ENCODE peak calls at places on chromosomes 2 and 18, in nine cellular contexts. F is body of pancreas, G is H54, Q is HCT116, W is erythroblast, R is IMR-90, Z is prostate gland, J is lower leg skin, B is uterus. C is an unnamed sample.

GRCh38 chr2:68765739-68766377 is 31.2 kb downstream of the ARHGAP25 start:
- DNase-seq in F (no peak), G (peak), Q (no peak), W (no peak), R (peak), Z (no peak), J (peak), B (no peak), C (no peak)

GRCh38 chr18:79489900-79490592 is 94.3 kb downstream of the NFATC1 start:
- DNase-seq in F (no peak), G (no peak), Q (no peak), W (no peak), R (no peak), Z (no peak), J (peak), B (no peak), C (no peak)

GRCh38 chr18:37889963-37890362 is 324.4 kb upstream of the CELF4 start:
- DNase-seq in F (no peak), G (no peak), Q (no peak), W (no peak), R (no peak), Z (no peak), J (no peak), B (no peak), C (no peak)

GRCh38 chr2:168510125-168510756 is 54.2 kb downstream of the CERS6 start:
- DNase-seq in F (no peak), G (no peak), Q (no peak), W (no peak), R (no peak), Z (no peak), J (no peak), B (no peak), C (no peak)

GRCh38 chr2:149766339-149766738 is 178.8 kb upstream of the MMADHC start:
- DNase-seq in F (no peak), G (no peak), Q (no peak), W (no peak), R (no peak), Z (no peak), J (no peak), B (no peak), C (no peak)

GRCh38 chr2:2846379-2847130 is 515.5 kb upstream of the MYT1L start:
- DNase-seq in F (peak), G (no peak), Q (peak), W (peak), R (no peak), Z (peak), J (no peak), B (peak), C (no peak)

GRCh38 chr2:241577413-241578122 is 19.0 kb downstream of the BOK start:
- DNase-seq in F (no peak), G (no peak), Q (no peak), W (no peak), R (peak), Z (no peak), J (peak), B (peak), C (no peak)

GRCh38 chr2:24843461-24843860 is 50.2 kb downstream of the CENPO start:
- DNase-seq in F (no peak), G (no peak), Q (no peak), W (no peak), R (no peak), Z (no peak), J (no peak), B (no peak), C (no peak)

GRCh38 chr2:223914349-223914748 is 30.8 kb downstream of the WDFY1 start:
- DNase-seq in F (no peak), G (no peak), Q (no peak), W (no peak), R (peak), Z (no peak), J (no peak), B (no peak), C (no peak)

GRCh38 chr2:43005211-43005974 is 213.0 kb upstream of the HAAO start:
- DNase-seq in F (peak), G (no peak), Q (no peak), W (no peak), R (no peak), Z (peak), J (peak), B (peak), C (no peak)

GRCh38 chr2:216217904-216218260 is 108.7 kb downstream of the XRCC5 start:
- DNase-seq in F (no peak), G (no peak), Q (no peak), W (no peak), R (no peak), Z (no peak), J (no peak), B (no peak), C (no peak)

GRCh38 chr2:173355866-173356508 is 1.3 kb downstream of the CDCA7 start:
- DNase-seq in F (no peak), G (no peak), Q (no peak), W (no peak), R (no peak), Z (peak), J (no peak), B (no peak), C (no peak)

GRCh38 chr2:136363470-136363869 is 245.5 kb upstream of the CXCR4 start:
- DNase-seq in F (no peak), G (no peak), Q (no peak), W (no peak), R (no peak), Z (no peak), J (no peak), B (no peak), C (no peak)

GRCh38 chr18:24595556-24595955 is 135.1 kb downstream of the HRH4 start:
- DNase-seq in F (no peak), G (no peak), Q (no peak), W (no peak), R (no peak), Z (no peak), J (no peak), B (no peak), C (no peak)

GRCh38 chr2:216553093-216553478 is 54.4 kb downstream of the RPL37A start:
- DNase-seq in F (no peak), G (no peak), Q (no peak), W (no peak), R (peak), Z (no peak), J (no peak), B (no peak), C (no peak)

GRCh38 chr2:417662-418061 is 129.8 kb upstream of the ALKAL2 start:
- DNase-seq in F (no peak), G (no peak), Q (no peak), W (no peak), R (no peak), Z (no peak), J (peak), B (no peak), C (no peak)

GRCh38 chr2:39377226-39377939 is 59.7 kb downstream of the MAP4K3 start:
- DNase-seq in F (no peak), G (no peak), Q (no peak), W (peak), R (no peak), Z (no peak), J (no peak), B (no peak), C (no peak)

GRCh38 chr18:42105382-42105781 is 150.3 kb downstream of the PIK3C3 start:
- DNase-seq in F (no peak), G (no peak), Q (no peak), W (no peak), R (no peak), Z (no peak), J (no peak), B (no peak), C (no peak)

GRCh38 chr18:62523631-62524442 is 1.0 kb downstream of the ZCCHC2 start:
- DNase-seq in F (peak), G (no peak), Q (no peak), W (peak), R (peak), Z (peak), J (peak), B (peak), C (peak)

GRCh38 chr2:39778233-39778632 is 825 bp downstream of the THUMPD2 start:
- DNase-seq in F (no peak), G (no peak), Q (no peak), W (peak), R (no peak), Z (no peak), J (no peak), B (no peak), C (no peak)

GRCh38 chr2:205568620-205569019 is 113.7 kb upstream of the NRP2 start:
- DNase-seq in F (no peak), G (no peak), Q (no peak), W (no peak), R (no peak), Z (no peak), J (no peak), B (no peak), C (no peak)

GRCh38 chr2:100893753-100894530 is 74.0 kb downstream of the NPAS2 start:
- DNase-seq in F (no peak), G (no peak), Q (peak), W (no peak), R (no peak), Z (no peak), J (no peak), B (no peak), C (no peak)

GRCh38 chr2:100767224-100767653 is 52.7 kb upstream of the NPAS2 start:
- DNase-seq in F (no peak), G (no peak), Q (peak), W (no peak), R (peak), Z (peak), J (no peak), B (no peak), C (no peak)

GRCh38 chr2:191189112-191189635 is 38.4 kb upstream of the STAT4 start:
- DNase-seq in F (no peak), G (no peak), Q (no peak), W (no peak), R (no peak), Z (no peak), J (no peak), B (no peak), C (no peak)

GRCh38 chr2:232869138-232870001 is 694 bp upstream of the SNORC start:
- DNase-seq in F (peak), G (no peak), Q (no peak), W (no peak), R (no peak), Z (no peak), J (peak), B (no peak), C (no peak)

GRCh38 chr18:32349728-32350395 is 120.8 kb downstream of the GAREM1 start:
- DNase-seq in F (peak), G (peak), Q (peak), W (no peak), R (peak), Z (peak), J (peak), B (peak), C (no peak)

GRCh38 chr18:30694773-30695172 is 347.8 kb downstream of the DSC3 start:
- DNase-seq in F (no peak), G (no peak), Q (no peak), W (no peak), R (no peak), Z (no peak), J (no peak), B (no peak), C (no peak)

GRCh38 chr2:54454922-54455583 is 1.1 kb upstream of the SPTBN1 start:
- DNase-seq in F (peak), G (peak), Q (no peak), W (no peak), R (no peak), Z (peak), J (peak), B (peak), C (no peak)

GRCh38 chr2:60365556-60365955 is 187.9 kb downstream of the BCL11A start:
- DNase-seq in F (peak), G (no peak), Q (no peak), W (no peak), R (no peak), Z (no peak), J (no peak), B (no peak), C (no peak)

GRCh38 chr18:51522821-51523220 is 325.3 kb upstream of the MEX3C start:
- DNase-seq in F (no peak), G (no peak), Q (no peak), W (no peak), R (no peak), Z (no peak), J (no peak), B (no peak), C (no peak)

GRCh38 chr2:195613922-195614321 is 43.1 kb upstream of the SLC39A10 start:
- DNase-seq in F (no peak), G (peak), Q (no peak), W (peak), R (peak), Z (no peak), J (no peak), B (no peak), C (no peak)

GRCh38 chr18:34120294-34120693 is 104.4 kb downstream of the NOL4 start:
- DNase-seq in F (no peak), G (no peak), Q (no peak), W (no peak), R (no peak), Z (no peak), J (no peak), B (no peak), C (no peak)

GRCh38 chr2:166106431-166107015 is 21.3 kb downstream of the SCN1A start:
- DNase-seq in F (no peak), G (no peak), Q (no peak), W (peak), R (peak), Z (no peak), J (no peak), B (no peak), C (no peak)

GRCh38 chr2:138536302-138536701 is 34.7 kb downstream of the SPOPL start:
- DNase-seq in F (no peak), G (no peak), Q (no peak), W (no peak), R (no peak), Z (no peak), J (no peak), B (no peak), C (no peak)

GRCh38 chr2:68272246-68272987 is 20.1 kb upstream of the PPP3R1 start:
- DNase-seq in F (no peak), G (no peak), Q (no peak), W (no peak), R (no peak), Z (no peak), J (no peak), B (no peak), C (no peak)

GRCh38 chr18:67731853-67732252 is 215.3 kb upstream of the DSEL start:
- DNase-seq in F (no peak), G (no peak), Q (no peak), W (no peak), R (peak), Z (no peak), J (no peak), B (no peak), C (no peak)

GRCh38 chr2:145601306-145601925 is 1081.5 kb upstream of the ZEB2 start:
- DNase-seq in F (no peak), G (no peak), Q (no peak), W (peak), R (peak), Z (no peak), J (no peak), B (no peak), C (no peak)

GRCh38 chr2:191571163-191571769 is 106.7 kb upstream of the NABP1 start:
- DNase-seq in F (no peak), G (no peak), Q (peak), W (peak), R (peak), Z (no peak), J (no peak), B (no peak), C (no peak)

GRCh38 chr2:213232649-213233437 is 51.4 kb upstream of the SPAG16 start:
- DNase-seq in F (no peak), G (no peak), Q (no peak), W (no peak), R (peak), Z (no peak), J (no peak), B (no peak), C (no peak)
- TF ChIP-seq POLR2A in F (no peak), G (no peak), Q (no peak), W (no peak), R (no peak), Z (no peak), J (no peak), B (no peak), C (peak)

GRCh38 chr2:231200805-231201474 is 2.5 kb downstream of the ARMC9 start:
- DNase-seq in F (no peak), G (peak), Q (no peak), W (no peak), R (peak), Z (no peak), J (no peak), B (no peak), C (no peak)

GRCh38 chr2:231199219-231199618 is 788 bp downstream of the ARMC9 start:
- DNase-seq in F (no peak), G (peak), Q (no peak), W (no peak), R (peak), Z (peak), J (no peak), B (no peak), C (no peak)

GRCh38 chr2:231196592-231196991 is 1.8 kb upstream of the ARMC9 start:
- DNase-seq in F (no peak), G (no peak), Q (no peak), W (no peak), R (no peak), Z (no peak), J (no peak), B (no peak), C (no peak)

GRCh38 chr2:231197741-231198290 is 615 bp upstream of the ARMC9 start:
- DNase-seq in F (no peak), G (no peak), Q (no peak), W (no peak), R (no peak), Z (no peak), J (no peak), B (peak), C (no peak)

DNA sequence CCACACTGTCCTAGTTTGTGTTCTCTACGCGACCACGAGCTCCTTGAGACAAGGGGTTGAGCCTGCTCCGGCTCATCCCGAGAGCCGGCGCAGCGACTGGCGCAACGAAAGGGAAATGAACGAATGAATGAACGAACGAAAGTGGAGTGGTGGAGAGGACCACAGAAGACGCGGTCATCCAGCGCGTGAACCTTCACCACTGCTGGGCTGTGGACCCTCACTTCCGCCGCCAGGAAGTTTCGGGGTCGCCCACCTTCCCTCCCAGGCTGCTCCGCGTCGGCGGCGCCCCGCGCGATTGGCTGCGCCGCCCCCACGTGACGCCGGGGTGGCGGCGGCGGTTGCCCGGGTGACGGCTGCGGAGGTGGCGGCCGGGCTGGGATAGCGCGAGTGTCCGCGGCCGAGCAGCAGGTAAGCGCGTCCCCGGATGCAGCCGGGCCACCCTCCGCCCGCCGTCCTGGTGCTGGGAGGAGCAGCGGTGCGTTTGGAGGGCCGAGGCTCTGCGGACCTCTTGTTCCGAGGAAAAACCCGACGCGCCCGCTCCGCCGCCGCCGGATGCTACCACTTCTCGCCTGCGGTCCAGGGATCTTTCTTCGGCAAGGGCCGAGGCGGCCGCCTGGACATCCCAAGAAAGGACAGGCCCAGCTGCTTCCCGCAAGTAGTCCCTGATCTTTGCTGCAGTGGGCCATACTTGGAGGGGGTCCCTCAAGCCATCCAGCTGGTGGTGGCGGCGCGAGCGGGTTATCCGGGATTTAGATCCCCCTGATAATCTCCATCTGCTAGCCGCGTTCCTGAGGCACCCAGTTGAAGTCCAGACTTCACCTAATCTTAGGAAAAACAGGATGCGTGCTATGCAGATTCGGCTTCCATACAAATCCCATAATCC is at the start of gene ARMC9:
- DNase-seq in F (peak), G (peak), Q (no peak), W (peak), R (peak), Z (peak), J (peak), B (peak), C (peak)
- TF ChIP-seq POLR2A in F (peak), G (peak), Q (peak), W (peak), R (no peak), Z (peak), J (no peak), B (peak), C (peak)

DNA sequence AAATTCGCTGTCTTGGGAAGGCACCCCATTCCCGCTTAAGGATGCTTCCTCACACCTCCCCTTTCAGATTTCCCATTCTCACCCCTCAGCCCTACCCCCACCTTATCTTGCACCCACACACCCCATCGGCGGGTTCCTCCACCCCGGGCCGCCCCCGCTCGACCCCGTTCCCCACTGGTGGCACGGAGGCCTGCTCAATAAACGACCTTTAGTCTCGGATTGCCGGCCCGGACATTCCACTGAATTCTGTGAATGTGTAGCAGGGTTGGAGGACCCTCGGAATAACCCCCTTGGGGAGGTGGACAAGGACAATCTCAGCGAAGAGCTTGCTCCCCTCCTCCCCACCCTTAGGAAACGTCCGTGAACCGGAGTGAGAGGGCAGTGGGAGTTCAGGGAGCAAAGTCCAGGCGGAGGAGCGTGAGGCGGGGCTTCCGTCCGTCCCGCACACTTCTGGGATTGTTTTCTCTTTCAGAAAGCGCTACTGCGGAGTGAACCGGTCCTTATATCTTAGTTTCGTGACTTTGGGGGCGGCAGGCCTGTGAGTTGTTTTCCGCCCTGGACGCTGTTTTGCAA is 2.8 kb upstream of the LBX2 start:
- DNase-seq in F (peak), G (no peak), Q (no peak), W (peak), R (no peak), Z (no peak), J (no peak), B (no peak), C (no peak)
- TF ChIP-seq POLR2A in F (no peak), G (no peak), Q (no peak), W (no peak), R (no peak), Z (no peak), J (no peak), B (no peak), C (no peak)

GRCh38 chr2:105397025-105397722 is 1.7 kb downstream of the FHL2 start:
- DNase-seq in F (no peak), G (no peak), Q (peak), W (no peak), R (no peak), Z (no peak), J (peak), B (no peak), C (no peak)
- TF ChIP-seq POLR2A in F (no peak), G (no peak), Q (no peak), W (no peak), R (peak), Z (no peak), J (no peak), B (no peak), C (no peak)

DNA sequence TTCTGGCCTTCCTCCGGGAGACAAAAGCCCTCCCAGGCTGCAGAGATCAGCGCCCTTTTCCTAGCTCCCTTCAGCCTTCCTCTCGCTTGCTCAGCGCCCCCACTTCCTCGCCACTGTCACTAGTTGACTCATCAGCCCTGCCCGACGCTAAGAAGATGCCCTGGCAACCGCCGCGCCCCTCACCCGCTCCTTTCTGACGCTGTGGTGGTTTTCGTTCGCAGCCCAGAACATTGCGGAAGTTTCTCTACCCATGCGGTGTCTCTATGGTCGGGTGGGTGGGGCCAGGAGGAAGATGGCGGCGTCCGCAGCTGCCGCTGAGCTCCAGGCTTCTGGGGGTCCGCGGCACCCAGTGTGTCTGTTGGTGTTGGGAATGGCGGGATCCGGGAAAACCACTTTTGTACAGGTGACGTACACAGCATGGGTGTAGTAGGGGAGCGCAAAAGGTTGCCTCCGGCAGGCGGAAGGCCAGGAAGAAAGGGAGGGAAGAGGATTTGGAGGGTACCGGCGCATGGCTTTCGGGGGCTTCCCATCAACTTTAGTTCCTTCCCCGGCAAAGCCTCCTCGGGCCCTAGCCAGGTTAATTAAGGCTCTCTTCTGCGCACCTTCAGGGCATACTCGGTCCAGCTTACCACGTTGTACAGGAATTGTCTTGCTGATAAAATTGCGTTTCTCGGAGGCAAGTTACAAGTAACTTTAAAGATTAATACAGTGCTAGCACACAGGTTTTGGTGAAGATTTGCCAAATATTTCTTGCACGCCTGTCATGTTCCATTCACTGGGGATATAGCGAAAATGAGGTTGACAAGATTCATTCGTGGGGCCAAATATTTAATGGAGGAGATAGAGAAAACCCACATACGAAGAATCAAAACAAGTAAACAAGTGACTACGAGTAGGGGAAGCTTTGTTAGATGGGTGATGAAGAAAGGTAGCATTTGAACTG is at the start of the genes CCDC121 and GPN1:
- DNase-seq in F (peak), G (peak), Q (peak), W (peak), R (peak), Z (peak), J (peak), B (peak), C (peak)
- TF ChIP-seq POLR2A in F (peak), G (peak), Q (peak), W (peak), R (peak), Z (peak), J (no peak), B (peak), C (peak)